ENCODE peak calls at places on chromosomes 16 and 17, in seven cellular contexts. R is left ventricle myocardium inferior; Y is cardiac fibroblast; B is AG09319; K is activated gamma-delta T cell treated with anti-CD3 and anti-CD28 coated beads, Interleukin-2, amount 50 U/mL, for 16 hours; W is GM10248; H is BE2C. O is an unnamed sample.

GRCh38 chr17:59202320-59202719 is 7.5 kb upstream of the SMG8 start:
- DNase-seq in H (no peak), K (no peak), W (no peak), R (no peak), B (no peak), Y (no peak), O (no peak)

GRCh38 chr16:29662729-29663019 is 373 bp upstream of the SPN start:
- DNase-seq in K (peak; percentile 42), H (no peak), R (no peak), Y (no peak), B (no peak), W (peak; percentile 75), O (no peak)

GRCh38 chr17:71085238-71086033 is 916.1 kb downstream of the KCNJ2 start:
- DNase-seq in R (no peak), B (no peak), W (no peak), K (no peak), Y (no peak), H (peak; percentile 66), O (no peak)

GRCh38 chr17:17841620-17842025 is 4.8 kb upstream of the SREBF1 start:
- DNase-seq in H (no peak), B (no peak), R (peak; percentile 77), K (no peak), W (no peak), Y (no peak), O (peak; percentile 57)

GRCh38 chr17:2690165-2691068 is 21.1 kb downstream of the CLUH start:
- DNase-seq in R (no peak), Y (no peak), H (no peak), W (no peak), K (no peak), B (no peak), O (no peak)

GRCh38 chr16:57277586-57277985 is 6.9 kb downstream of the PLLP start:
- DNase-seq in K (no peak), B (no peak), R (no peak), Y (peak; percentile 46), W (no peak), H (no peak), O (peak; percentile 60)

GRCh38 chr16:745739-746138 is 4.9 kb upstream of the CIAO3 start:
- DNase-seq in K (no peak), R (no peak), H (peak; percentile 70), W (peak; percentile 71), Y (no peak), B (no peak), O (no peak)

GRCh38 chr16:595942-596735 is 6.3 kb downstream of the RAB40C start:
- DNase-seq in K (no peak), W (no peak), B (no peak), H (no peak), R (no peak), Y (no peak), O (no peak)

GRCh38 chr17:58270476-58271290 is 10.1 kb downstream of the MPO start:
- DNase-seq in H (no peak), Y (no peak), W (no peak), K (no peak), R (no peak), B (no peak), O (no peak)

GRCh38 chr17:34578656-34579016 is 746 bp upstream of the TMEM132E start:
- DNase-seq in K (no peak), Y (no peak), W (no peak), B (no peak), H (no peak), R (no peak), O (no peak)

GRCh38 chr17:77725851-77726250 is 232.7 kb upstream of the TNRC6C start:
- DNase-seq in W (no peak), K (no peak), B (no peak), H (no peak), R (no peak), Y (no peak), O (no peak)

GRCh38 chr17:37701424-37702020 is 43.3 kb downstream of the HNF1B start:
- DNase-seq in K (no peak), R (no peak), H (peak; percentile 16), W (peak; percentile 74), B (no peak), Y (peak; percentile 16), O (no peak)

GRCh38 chr16:73068546-73069401 is 20.8 kb upstream of the ZFHX3 start:
- DNase-seq in Y (peak; percentile 96), K (no peak), H (peak; percentile 55), B (peak; percentile 59), R (peak; percentile 74), W (no peak), O (peak; percentile 97)

GRCh38 chr17:7261377-7262191 is 694 bp downstream of the CLDN7 start:
- DNase-seq in R (no peak), K (no peak), B (no peak), H (no peak), Y (no peak), W (peak; percentile 59), O (no peak)

GRCh38 chr16:87334611-87335305 is 17.6 kb upstream of the C16orf95 start:
- DNase-seq in K (no peak), R (no peak), B (no peak), H (no peak), Y (no peak), W (no peak), O (no peak)

GRCh38 chr17:28717578-28718316 is at the start of gene RAB34:
- DNase-seq in H (no peak), B (peak; percentile 78), W (no peak), R (peak; percentile 72), Y (peak; percentile 95), K (no peak), O (peak; percentile 94)

GRCh38 chr17:79711715-79712305 is 18.9 kb upstream of the ENPP7 start:
- DNase-seq in H (no peak), K (no peak), B (no peak), R (no peak), Y (no peak), W (no peak), O (no peak)

GRCh38 chr16:28572659-28573510 is 19.2 kb downstream of the SGF29 start:
- DNase-seq in Y (peak; percentile 39), W (no peak), H (no peak), B (no peak), R (peak; percentile 60), K (no peak), O (peak; percentile 11)

GRCh38 chr17:56890906-56891674 is 22.8 kb downstream of the TRIM25 start:
- DNase-seq in K (no peak), B (no peak), Y (no peak), R (no peak), H (no peak), W (no peak), O (no peak)

GRCh38 chr17:82666931-82667667 is 18.9 kb upstream of the WDR45B start:
- DNase-seq in B (no peak), K (no peak), R (no peak), W (no peak), Y (no peak), H (no peak), O (no peak)

GRCh38 chr16:67546761-67547422 is 15.4 kb upstream of the CTCF start:
- DNase-seq in B (no peak), H (peak; percentile 88), K (peak; percentile 70), Y (peak; percentile 82), R (peak; percentile 78), W (peak; percentile 80), O (peak; percentile 75)

GRCh38 chr16:80680839-80681238 is 123.6 kb downstream of the CDYL2 start:
- DNase-seq in B (no peak), K (no peak), R (no peak), H (no peak), Y (no peak), W (no peak), O (no peak)

GRCh38 chr17:80498242-80498919 is 22.0 kb upstream of the NPTX1 start:
- DNase-seq in Y (peak; percentile 51), R (no peak), B (no peak), H (no peak), K (no peak), W (no peak), O (no peak)

GRCh38 chr16:70457446-70457845 is 3.1 kb downstream of the FCSK start:
- DNase-seq in K (no peak), R (no peak), W (no peak), H (no peak), B (no peak), Y (no peak), O (no peak)

GRCh38 chr16:181668-182021 is 1.4 kb downstream of the HBQ1 start:
- DNase-seq in Y (peak; percentile 11), H (no peak), R (no peak), K (no peak), B (no peak), W (no peak), O (peak; percentile 9)

GRCh38 chr16:11824362-11824761 is 27.0 kb downstream of the RSL1D1 start:
- DNase-seq in R (peak; percentile 38), H (peak; percentile 70), W (no peak), K (no peak), B (no peak), Y (no peak), O (peak; percentile 26)

GRCh38 chr16:89633064-89633631 is 19.7 kb downstream of the DPEP1 start:
- DNase-seq in K (no peak), W (no peak), Y (no peak), B (peak; percentile 51), H (peak; percentile 47), R (no peak), O (no peak)

GRCh38 chr16:81940781-81941560 is 70.3 kb downstream of the SDR42E1 start:
- DNase-seq in W (no peak), Y (peak; percentile 74), R (no peak), H (no peak), K (no peak), B (peak; percentile 57), O (peak; percentile 55)

GRCh38 chr16:3549906-3550305 is 27.3 kb downstream of the NLRC3 start:
- DNase-seq in W (no peak), H (no peak), R (no peak), Y (no peak), K (no peak), B (no peak), O (no peak)